ENCODE peak calls at places on chromosomes 16 and 17, in four cellular contexts. X, W, D and P are unnamed samples.

GRCh38 chr16:68493412-68494070 is 45.2 kb upstream of the SMPD3 start:
- DNase-seq in X (no peak), D (no peak), W (no peak), P (no peak)

GRCh38 chr17:15942207-15942833 is 2.6 kb upstream of the ADORA2B start:
- DNase-seq in D (no peak), W (no peak), X (peak; percentile 59), P (no peak)

GRCh38 chr16:51051671-51052070 is 99.4 kb downstream of the SALL1 start:
- DNase-seq in D (no peak), X (no peak), W (no peak), P (no peak)

GRCh38 chr16:4500283-4500682 is 24.1 kb downstream of the HMOX2 start:
- DNase-seq in D (no peak), X (no peak), W (peak; percentile 88), P (peak; percentile 72)

GRCh38 chr17:27609606-27610303 is 21.2 kb upstream of the LGALS9 start:
- DNase-seq in W (peak; percentile 27), X (no peak), D (no peak), P (peak; percentile 42)

GRCh38 chr16:55494994-55495421 is 13.9 kb upstream of the LPCAT2 start:
- DNase-seq in W (peak; percentile 96), X (no peak), D (peak; percentile 63), P (peak; percentile 39)

GRCh38 chr17:59815965-59816364 is 76.8 kb downstream of the TUBD1 start:
- DNase-seq in W (no peak), D (no peak), X (no peak), P (no peak)

GRCh38 chr16:56211471-56211944 is 20.2 kb downstream of the GNAO1 start:
- DNase-seq in D (no peak), W (no peak), X (no peak), P (no peak)

GRCh38 chr16:59290718-59291117 is 556.6 kb upstream of the GOT2 start:
- DNase-seq in D (no peak), W (no peak), X (no peak), P (no peak)

GRCh38 chr17:39736319-39737165 is 1.2 kb upstream of the GRB7 start:
- DNase-seq in D (no peak), W (no peak), X (no peak), P (no peak)

GRCh38 chr17:57523926-57524634 is 221.0 kb downstream of the CCDC182 start:
- DNase-seq in W (peak; percentile 61), D (no peak), X (peak; percentile 74), P (peak; percentile 83)

GRCh38 chr17:41013181-41013580 is 4.3 kb upstream of the KRTAP3-1 start:
- DNase-seq in D (no peak), W (no peak), X (no peak), P (no peak)

GRCh38 chr17:8629371-8630226 is 926 bp downstream of the MYH10 start:
- DNase-seq in X (peak; percentile 49), D (peak; percentile 49), W (no peak), P (peak; percentile 62)

GRCh38 chr17:1021147-1021546 is 24.2 kb downstream of the TIMM22 start:
- DNase-seq in X (no peak), W (no peak), D (no peak), P (no peak)

GRCh38 chr17:36024440-36024839 is 6.7 kb upstream of the CCL23 start:
- DNase-seq in W (no peak), D (no peak), X (no peak), P (no peak)

GRCh38 chr17:79009397-79010303 is at the start of gene CANT1:
- DNase-seq in X (peak; percentile 90), W (peak; percentile 77), D (peak; percentile 74), P (peak; percentile 87)

GRCh38 chr17:62100050-62100449 is 35.0 kb upstream of the MED13 start:
- DNase-seq in D (no peak), X (no peak), W (no peak), P (no peak)

GRCh38 chr16:84443166-84443802 is 61.2 kb downstream of the MEAK7 start:
- DNase-seq in X (peak; percentile 19), D (no peak), W (no peak), P (no peak)

GRCh38 chr16:30768583-30769181 is 6.6 kb downstream of the RNF40 start:
- DNase-seq in W (no peak), D (no peak), X (peak; percentile 29), P (no peak)

GRCh38 chr17:70848785-70849184 is 679.5 kb downstream of the KCNJ2 start:
- DNase-seq in W (peak; percentile 78), D (no peak), X (no peak), P (no peak)

GRCh38 chr16:53848277-53848942 is 144.5 kb downstream of the FTO start:
- DNase-seq in W (no peak), X (no peak), D (no peak), P (no peak)

GRCh38 chr17:35214631-35215273 is 20.6 kb upstream of the SLC35G3 start:
- DNase-seq in W (no peak), D (no peak), X (no peak), P (no peak)

GRCh38 chr17:72387487-72387886 is 266.7 kb downstream of the SOX9 start:
- DNase-seq in W (peak; percentile 96), D (no peak), X (no peak), P (peak; percentile 75)

GRCh38 chr17:66737524-66737923 is 97.4 kb upstream of the CACNG5 start:
- DNase-seq in X (no peak), W (peak; percentile 49), D (no peak), P (no peak)

GRCh38 chr17:17811381-17812210 is 25.2 kb downstream of the SREBF1 start:
- DNase-seq in X (no peak), W (no peak), D (no peak), P (no peak)

GRCh38 chr17:50206604-50207293 is 5.3 kb upstream of the COL1A1 start:
- DNase-seq in D (peak; percentile 57), X (no peak), W (peak; percentile 66), P (peak; percentile 86)

GRCh38 chr17:61634011-61634539 is 43.1 kb upstream of the NACA2 start:
- DNase-seq in D (no peak), X (no peak), W (no peak), P (no peak)

DNA sequence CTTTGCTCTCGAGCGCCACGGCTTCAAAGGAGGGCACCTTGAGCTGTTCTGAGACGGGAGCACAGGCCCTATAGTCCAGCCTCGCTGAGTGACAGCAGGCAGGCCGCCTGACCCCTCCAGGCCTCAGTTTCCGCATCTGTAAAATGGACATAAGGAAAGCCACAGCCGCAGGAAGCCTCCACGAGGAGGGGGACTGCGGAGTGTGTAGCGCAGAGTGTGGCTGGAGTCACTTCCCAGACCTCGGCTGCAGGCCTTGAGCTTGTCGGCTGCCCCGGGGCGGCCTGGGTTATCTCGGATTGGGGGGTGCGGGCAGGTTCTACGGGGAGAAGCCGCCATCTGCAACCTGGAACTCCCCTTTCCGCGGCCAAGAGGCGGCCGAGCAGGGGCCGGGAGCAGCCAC is 40.8 kb downstream of the ZFPM1 start:
- DNase-seq in W (no peak), D (no peak), X (no peak), P (no peak)
- H3K4me3 ChIP-seq in W (no peak overlapping the region), D (no peak overlapping the region), X (no peak overlapping the region), P (no peak overlapping the region)

GRCh38 chr16:31780342-31780741 is 93.3 kb upstream of the ZNF267 start:
- DNase-seq in X (no peak), W (no peak), D (no peak), P (no peak)

GRCh38 chr16:31785126-31785525 is 88.5 kb upstream of the ZNF267 start:
- DNase-seq in D (no peak), W (no peak), X (no peak), P (no peak)
- H3K9me3 ChIP-seq in D (peaks cover 32% of the 10 kb centered on the region), W (peaks cover 8% of the 10 kb centered on the region), X (peaks cover 74% of the 10 kb centered on the region), P (peaks cover 17% of the 10 kb centered on the region)

GRCh38 chr17:37069087-37069486 is 120.3 kb downstream of the AATF start:
- DNase-seq in X (no peak), D (no peak), W (no peak), P (no peak)

GRCh38 chr17:37066322-37066905 is 117.7 kb downstream of the AATF start:
- DNase-seq in W (no peak), D (no peak), X (no peak), P (no peak)

GRCh38 chr17:37065486-37066321 is 117.0 kb downstream of the AATF start:
- DNase-seq in W (no peak), D (no peak), X (no peak), P (no peak)

GRCh38 chr17:37068266-37068665 is 119.5 kb downstream of the AATF start:
- DNase-seq in X (no peak), W (peak; percentile 52), D (no peak), P (no peak)

DNA sequence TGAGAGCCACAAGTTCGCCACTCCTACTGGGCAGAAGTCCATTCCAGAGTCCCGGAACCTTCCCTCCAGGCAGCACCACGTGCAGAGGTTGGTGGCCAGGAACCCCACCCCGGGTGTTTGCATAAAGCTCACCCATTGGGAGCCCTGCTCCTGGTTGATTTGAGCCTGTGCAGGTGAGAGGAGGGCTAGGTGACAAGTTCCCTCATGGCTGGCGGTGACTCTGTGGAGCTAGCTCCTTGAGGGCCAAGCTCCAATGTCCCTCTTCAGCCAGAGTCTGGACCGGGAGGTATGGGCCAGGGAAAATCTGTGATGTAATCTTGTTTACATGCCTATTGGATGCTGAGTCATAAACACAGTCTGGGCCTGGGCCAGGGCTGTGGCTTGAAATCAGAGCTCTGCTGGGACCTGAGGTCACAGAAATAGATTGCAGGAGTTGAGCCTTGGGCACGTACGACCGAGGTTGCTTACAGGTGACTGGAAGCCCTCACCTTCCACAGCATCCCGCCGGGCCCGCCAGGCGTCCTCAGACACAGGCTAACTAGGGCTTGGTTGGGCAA is 118.9 kb downstream of the AATF start:
- DNase-seq in D (peak; percentile 28), X (no peak), W (peak; percentile 83), P (peak; percentile 88)
- H3K4me3 ChIP-seq in D (no peak overlapping the region), X (no peak overlapping the region), W (no peak overlapping the region), P (no peak overlapping the region)

GRCh38 chr16:22813946-22814325 is at the start of gene HS3ST2:
- DNase-seq in W (no peak), D (peak; percentile 36), X (peak; percentile 50), P (peak; percentile 30)
- H3K9me3 ChIP-seq in W (no peaks in the 10 kb centered on the region), D (no peaks in the 10 kb centered on the region), X (no peaks in the 10 kb centered on the region), P (no peaks in the 10 kb centered on the region)

DNA sequence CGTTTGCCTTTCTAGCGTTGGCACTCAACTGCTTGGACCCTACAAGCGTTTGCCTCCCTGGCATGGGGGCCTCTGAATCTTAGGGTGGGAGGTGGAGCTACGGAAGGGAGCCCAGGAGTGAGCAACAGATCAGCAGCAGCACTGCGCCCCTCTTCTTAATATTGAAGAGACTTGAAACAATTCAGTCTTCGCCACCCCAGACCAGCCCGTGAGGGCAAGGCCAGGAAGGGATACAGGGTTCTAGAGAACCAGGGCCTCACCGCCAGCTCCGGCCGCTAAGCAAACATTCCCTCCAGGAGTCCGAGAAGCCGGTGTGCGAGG is 1.5 kb upstream of the GPRC5C start:
- DNase-seq in D (no peak), X (no peak), W (no peak), P (no peak)
- H3K4me3 ChIP-seq in D (peak overlapping the region; percentile 91), X (peak overlapping the region; percentile 67), W (no peak overlapping the region), P (peak overlapping the region; percentile 40)

GRCh38 chr16:80121522-80121909 is 419.3 kb upstream of the DYNLRB2 start:
- DNase-seq in W (no peak), X (no peak), D (no peak), P (no peak)
- H3K9me3 ChIP-seq in W (no peaks in the 10 kb centered on the region), X (no peaks in the 10 kb centered on the region), D (no peaks in the 10 kb centered on the region), P (no peaks in the 10 kb centered on the region)